ENCODE peak calls at places on chromosomes 7 and 10, in four cellular contexts. One of them, this sample, is unnamed.

GRCh38 chr7:366171-366916 is 76.4 kb downstream of the FOXL3 start:
- DNase-seq in lung: no peak
- DNase-seq in stimulated activated CD4-positive, alpha-beta T cell treated with anti-CD3 and anti-CD28 coated beads, Interleukin-2, amount 100 ng/mL, for 48 hours: no peak
- DNase-seq in body of pancreas: no peak
- DNase-seq in this sample: no peak

GRCh38 chr10:92242910-92243671 is 47.8 kb downstream of the CPEB3 start:
- DNase-seq in lung: peak
- DNase-seq in stimulated activated CD4-positive, alpha-beta T cell treated with anti-CD3 and anti-CD28 coated beads, Interleukin-2, amount 100 ng/mL, for 48 hours: peak
- DNase-seq in body of pancreas: peak
- DNase-seq in this sample: peak

GRCh38 chr10:71746344-71747037 is 26.8 kb downstream of the VSIR start:
- DNase-seq in lung: peak
- DNase-seq in stimulated activated CD4-positive, alpha-beta T cell treated with anti-CD3 and anti-CD28 coated beads, Interleukin-2, amount 100 ng/mL, for 48 hours: no peak
- DNase-seq in body of pancreas: peak
- DNase-seq in this sample: no peak

GRCh38 chr7:26642416-26642815 is 222.0 kb downstream of the SKAP2 start:
- DNase-seq in lung: no peak
- DNase-seq in stimulated activated CD4-positive, alpha-beta T cell treated with anti-CD3 and anti-CD28 coated beads, Interleukin-2, amount 100 ng/mL, for 48 hours: no peak
- DNase-seq in body of pancreas: no peak
- DNase-seq in this sample: no peak

GRCh38 chr10:102420443-102420809 is 210 bp upstream of the FBXL15 start:
- DNase-seq in lung: no peak
- DNase-seq in stimulated activated CD4-positive, alpha-beta T cell treated with anti-CD3 and anti-CD28 coated beads, Interleukin-2, amount 100 ng/mL, for 48 hours: peak
- DNase-seq in body of pancreas: peak
- DNase-seq in this sample: no peak

GRCh38 chr7:19108985-19109946 is 8.2 kb downstream of the TWIST1 start:
- DNase-seq in lung: no peak
- DNase-seq in stimulated activated CD4-positive, alpha-beta T cell treated with anti-CD3 and anti-CD28 coated beads, Interleukin-2, amount 100 ng/mL, for 48 hours: no peak
- DNase-seq in body of pancreas: no peak
- DNase-seq in this sample: no peak

GRCh38 chr7:69847921-69848612 is 249.8 kb downstream of the AUTS2 start:
- DNase-seq in lung: no peak
- DNase-seq in stimulated activated CD4-positive, alpha-beta T cell treated with anti-CD3 and anti-CD28 coated beads, Interleukin-2, amount 100 ng/mL, for 48 hours: no peak
- DNase-seq in body of pancreas: no peak
- DNase-seq in this sample: no peak

GRCh38 chr7:43195768-43196167 is 83.3 kb downstream of the HECW1 start:
- DNase-seq in lung: no peak
- DNase-seq in stimulated activated CD4-positive, alpha-beta T cell treated with anti-CD3 and anti-CD28 coated beads, Interleukin-2, amount 100 ng/mL, for 48 hours: no peak
- DNase-seq in body of pancreas: no peak
- DNase-seq in this sample: no peak

GRCh38 chr7:102415685-102416225 is 17.6 kb upstream of the ORAI2 start:
- DNase-seq in lung: no peak
- DNase-seq in stimulated activated CD4-positive, alpha-beta T cell treated with anti-CD3 and anti-CD28 coated beads, Interleukin-2, amount 100 ng/mL, for 48 hours: peak
- DNase-seq in body of pancreas: no peak
- DNase-seq in this sample: peak

GRCh38 chr10:101561068-101561915 is 26.8 kb downstream of the POLL start:
- DNase-seq in lung: no peak
- DNase-seq in stimulated activated CD4-positive, alpha-beta T cell treated with anti-CD3 and anti-CD28 coated beads, Interleukin-2, amount 100 ng/mL, for 48 hours: no peak
- DNase-seq in body of pancreas: no peak
- DNase-seq in this sample: no peak

GRCh38 chr7:148535227-148535626 is 55.3 kb upstream of the C7orf33 start:
- DNase-seq in lung: no peak
- DNase-seq in stimulated activated CD4-positive, alpha-beta T cell treated with anti-CD3 and anti-CD28 coated beads, Interleukin-2, amount 100 ng/mL, for 48 hours: peak
- DNase-seq in body of pancreas: no peak
- DNase-seq in this sample: peak

GRCh38 chr10:63114031-63114814 is 18.9 kb upstream of the NRBF2 start:
- DNase-seq in lung: peak
- DNase-seq in stimulated activated CD4-positive, alpha-beta T cell treated with anti-CD3 and anti-CD28 coated beads, Interleukin-2, amount 100 ng/mL, for 48 hours: no peak
- DNase-seq in body of pancreas: peak
- DNase-seq in this sample: no peak

GRCh38 chr7:100211342-100211780 is 8.4 kb upstream of the PVRIG start:
- DNase-seq in lung: no peak
- DNase-seq in stimulated activated CD4-positive, alpha-beta T cell treated with anti-CD3 and anti-CD28 coated beads, Interleukin-2, amount 100 ng/mL, for 48 hours: no peak
- DNase-seq in body of pancreas: no peak
- DNase-seq in this sample: peak

GRCh38 chr7:36506820-36507219 is 117.2 kb downstream of the ANLN start:
- DNase-seq in lung: no peak
- DNase-seq in stimulated activated CD4-positive, alpha-beta T cell treated with anti-CD3 and anti-CD28 coated beads, Interleukin-2, amount 100 ng/mL, for 48 hours: no peak
- DNase-seq in body of pancreas: no peak
- DNase-seq in this sample: no peak

GRCh38 chr7:101390901-101391301 is 28.2 kb downstream of the COL26A1 start:
- DNase-seq in lung: no peak
- DNase-seq in stimulated activated CD4-positive, alpha-beta T cell treated with anti-CD3 and anti-CD28 coated beads, Interleukin-2, amount 100 ng/mL, for 48 hours: peak
- DNase-seq in body of pancreas: no peak
- DNase-seq in this sample: peak

GRCh38 chr10:1545524-1545923 is 191.8 kb downstream of the ADARB2 start:
- DNase-seq in lung: no peak
- DNase-seq in stimulated activated CD4-positive, alpha-beta T cell treated with anti-CD3 and anti-CD28 coated beads, Interleukin-2, amount 100 ng/mL, for 48 hours: no peak
- DNase-seq in body of pancreas: no peak
- DNase-seq in this sample: no peak

GRCh38 chr10:110600487-110601101 is 33.1 kb downstream of the SMC3 start:
- DNase-seq in lung: no peak
- DNase-seq in stimulated activated CD4-positive, alpha-beta T cell treated with anti-CD3 and anti-CD28 coated beads, Interleukin-2, amount 100 ng/mL, for 48 hours: no peak
- DNase-seq in body of pancreas: peak
- DNase-seq in this sample: no peak

GRCh38 chr7:80942261-80943041 is 23.6 kb upstream of the SEMA3C start:
- DNase-seq in lung: peak
- DNase-seq in stimulated activated CD4-positive, alpha-beta T cell treated with anti-CD3 and anti-CD28 coated beads, Interleukin-2, amount 100 ng/mL, for 48 hours: no peak
- DNase-seq in body of pancreas: peak
- DNase-seq in this sample: no peak

GRCh38 chr10:73655990-73656298 is at the start of gene SYNPO2L:
- DNase-seq in lung: no peak
- DNase-seq in stimulated activated CD4-positive, alpha-beta T cell treated with anti-CD3 and anti-CD28 coated beads, Interleukin-2, amount 100 ng/mL, for 48 hours: no peak
- DNase-seq in body of pancreas: no peak
- DNase-seq in this sample: no peak

GRCh38 chr10:90458054-90458453 is 399.8 kb downstream of the HTR7 start:
- DNase-seq in lung: no peak
- DNase-seq in stimulated activated CD4-positive, alpha-beta T cell treated with anti-CD3 and anti-CD28 coated beads, Interleukin-2, amount 100 ng/mL, for 48 hours: no peak
- DNase-seq in body of pancreas: no peak
- DNase-seq in this sample: no peak

GRCh38 chr7:121449304-121449703 is 53.2 kb upstream of the FAM3C start:
- DNase-seq in lung: no peak
- DNase-seq in stimulated activated CD4-positive, alpha-beta T cell treated with anti-CD3 and anti-CD28 coated beads, Interleukin-2, amount 100 ng/mL, for 48 hours: no peak
- DNase-seq in body of pancreas: peak
- DNase-seq in this sample: no peak

GRCh38 chr10:110845756-110846620 is 25.7 kb upstream of the PDCD4 start:
- DNase-seq in lung: no peak
- DNase-seq in stimulated activated CD4-positive, alpha-beta T cell treated with anti-CD3 and anti-CD28 coated beads, Interleukin-2, amount 100 ng/mL, for 48 hours: no peak
- DNase-seq in body of pancreas: peak
- DNase-seq in this sample: no peak

GRCh38 chr10:97180986-97181385 is 4.8 kb downstream of the SLIT1 start:
- DNase-seq in lung: no peak
- DNase-seq in stimulated activated CD4-positive, alpha-beta T cell treated with anti-CD3 and anti-CD28 coated beads, Interleukin-2, amount 100 ng/mL, for 48 hours: no peak
- DNase-seq in body of pancreas: no peak
- DNase-seq in this sample: no peak

GRCh38 chr7:108454674-108455523 is 1.3 kb downstream of the NRCAM start:
- DNase-seq in lung: no peak
- DNase-seq in stimulated activated CD4-positive, alpha-beta T cell treated with anti-CD3 and anti-CD28 coated beads, Interleukin-2, amount 100 ng/mL, for 48 hours: no peak
- DNase-seq in body of pancreas: peak
- DNase-seq in this sample: no peak

GRCh38 chr7:157347217-157347904 is 10.6 kb downstream of the DNAJB6 start:
- DNase-seq in lung: no peak
- DNase-seq in stimulated activated CD4-positive, alpha-beta T cell treated with anti-CD3 and anti-CD28 coated beads, Interleukin-2, amount 100 ng/mL, for 48 hours: no peak
- DNase-seq in body of pancreas: peak
- DNase-seq in this sample: no peak

GRCh38 chr7:140214075-140214684 is 37.4 kb upstream of the KDM7A start:
- DNase-seq in lung: peak
- DNase-seq in stimulated activated CD4-positive, alpha-beta T cell treated with anti-CD3 and anti-CD28 coated beads, Interleukin-2, amount 100 ng/mL, for 48 hours: no peak
- DNase-seq in body of pancreas: peak
- DNase-seq in this sample: peak

GRCh38 chr7:73613954-73614735 is 10.2 kb downstream of the MLXIPL start:
- DNase-seq in lung: no peak
- DNase-seq in stimulated activated CD4-positive, alpha-beta T cell treated with anti-CD3 and anti-CD28 coated beads, Interleukin-2, amount 100 ng/mL, for 48 hours: no peak
- DNase-seq in body of pancreas: no peak
- DNase-seq in this sample: no peak

GRCh38 chr10:60394444-60394843 is 4.8 kb upstream of the ANK3 start:
- DNase-seq in lung: no peak
- DNase-seq in stimulated activated CD4-positive, alpha-beta T cell treated with anti-CD3 and anti-CD28 coated beads, Interleukin-2, amount 100 ng/mL, for 48 hours: no peak
- DNase-seq in body of pancreas: no peak
- DNase-seq in this sample: no peak